ENCODE peak calls at places on chromosomes 12 and 14, in six cellular contexts. One of them, this sample, is unnamed.

GRCh38 chr14:94601961-94602391 is 10.2 kb upstream of the SERPINA3 start:
- DNase-seq in GM12878: no peak
- DNase-seq in H1: no peak
- DNase-seq in HCT116: peak
- DNase-seq in K562: peak
- DNase-seq in HepG2: peak
- DNase-seq in this sample: peak

GRCh38 chr12:120903382-120903817 is 758 bp downstream of the SPPL3 start:
- DNase-seq in H1: no peak
- DNase-seq in HepG2: peak
- DNase-seq in HCT116: no peak
- DNase-seq in K562: peak
- DNase-seq in GM12878: peak
- DNase-seq in this sample: peak

GRCh38 chr14:51643137-51643536 is 8.6 kb upstream of the FRMD6 start:
- DNase-seq in K562: no peak
- DNase-seq in H1: no peak
- DNase-seq in HCT116: no peak
- DNase-seq in HepG2: no peak
- DNase-seq in GM12878: no peak
- DNase-seq in this sample: no peak

GRCh38 chr12:81627336-81628189 is 131.6 kb downstream of the PPFIA2 start:
- DNase-seq in K562: peak
- DNase-seq in GM12878: no peak
- DNase-seq in HepG2: peak
- DNase-seq in H1: no peak
- DNase-seq in HCT116: peak
- DNase-seq in this sample: peak

GRCh38 chr12:119749666-119750065 is 81.7 kb downstream of the PRKAB1 start:
- DNase-seq in H1: no peak
- DNase-seq in GM12878: no peak
- DNase-seq in HepG2: no peak
- DNase-seq in HCT116: no peak
- DNase-seq in K562: no peak
- DNase-seq in this sample: no peak

GRCh38 chr12:25903603-25904245 is 54.8 kb upstream of the RASSF8 start:
- DNase-seq in H1: no peak
- DNase-seq in GM12878: no peak
- DNase-seq in K562: no peak
- DNase-seq in HepG2: no peak
- DNase-seq in HCT116: no peak
- DNase-seq in this sample: no peak

GRCh38 chr14:61609143-61609851 is 86.0 kb upstream of the HIF1A start:
- DNase-seq in HepG2: peak
- DNase-seq in H1: peak
- DNase-seq in HCT116: no peak
- DNase-seq in GM12878: no peak
- DNase-seq in K562: no peak
- DNase-seq in this sample: peak

GRCh38 chr12:6735448-6736191 is 11.8 kb downstream of the COPS7A start:
- DNase-seq in HepG2: peak
- DNase-seq in H1: no peak
- DNase-seq in HCT116: no peak
- DNase-seq in GM12878: no peak
- DNase-seq in K562: peak
- DNase-seq in this sample: peak

GRCh38 chr12:129036135-129036534 is 182.9 kb downstream of the GLT1D1 start:
- DNase-seq in HCT116: no peak
- DNase-seq in K562: no peak
- DNase-seq in HepG2: no peak
- DNase-seq in H1: no peak
- DNase-seq in GM12878: no peak
- DNase-seq in this sample: no peak

GRCh38 chr12:132887513-132888341 is at the start of gene CHFR:
- DNase-seq in HepG2: peak
- DNase-seq in K562: peak
- DNase-seq in HCT116: no peak
- DNase-seq in H1: peak
- DNase-seq in GM12878: peak
- DNase-seq in this sample: peak

GRCh38 chr12:123027726-123028445 is 47.4 kb downstream of the ARL6IP4 start:
- DNase-seq in H1: no peak
- DNase-seq in K562: no peak
- DNase-seq in HepG2: no peak
- DNase-seq in HCT116: no peak
- DNase-seq in GM12878: no peak
- DNase-seq in this sample: no peak

GRCh38 chr12:122064034-122064777 is 14.3 kb upstream of the MLXIP start:
- DNase-seq in HCT116: peak
- DNase-seq in H1: peak
- DNase-seq in GM12878: peak
- DNase-seq in K562: peak
- DNase-seq in HepG2: peak
- DNase-seq in this sample: peak

GRCh38 chr14:104323551-104324175 is 185.3 kb downstream of the KIF26A start:
- DNase-seq in HCT116: no peak
- DNase-seq in GM12878: no peak
- DNase-seq in K562: no peak
- DNase-seq in H1: no peak
- DNase-seq in HepG2: no peak
- DNase-seq in this sample: no peak

GRCh38 chr12:57899010-57899662 is 42.2 kb upstream of the ATP23 start:
- DNase-seq in HepG2: no peak
- DNase-seq in GM12878: peak
- DNase-seq in HCT116: no peak
- DNase-seq in K562: no peak
- DNase-seq in H1: no peak
- DNase-seq in this sample: peak

GRCh38 chr14:102514987-102515733 is 5.6 kb upstream of the ANKRD9 start:
- DNase-seq in HepG2: no peak
- DNase-seq in HCT116: no peak
- DNase-seq in H1: no peak
- DNase-seq in GM12878: no peak
- DNase-seq in K562: no peak
- DNase-seq in this sample: no peak

GRCh38 chr14:99621948-99622347 is 17.9 kb upstream of the CCDC85C start:
- DNase-seq in HCT116: no peak
- DNase-seq in H1: no peak
- DNase-seq in GM12878: no peak
- DNase-seq in K562: no peak
- DNase-seq in HepG2: no peak
- DNase-seq in this sample: no peak

GRCh38 chr12:117126335-117126734 is 27.1 kb upstream of the TESC start:
- DNase-seq in K562: no peak
- DNase-seq in HCT116: no peak
- DNase-seq in GM12878: no peak
- DNase-seq in HepG2: no peak
- DNase-seq in H1: no peak
- DNase-seq in this sample: no peak

GRCh38 chr14:68782091-68782981 is 10.5 kb downstream of the ZFP36L1 start:
- DNase-seq in HepG2: no peak
- DNase-seq in HCT116: no peak
- DNase-seq in GM12878: no peak
- DNase-seq in H1: no peak
- DNase-seq in K562: peak
- DNase-seq in this sample: no peak

GRCh38 chr14:89648510-89648909 is 231.5 kb upstream of the FOXN3 start:
- DNase-seq in HCT116: no peak
- DNase-seq in K562: no peak
- DNase-seq in GM12878: no peak
- DNase-seq in H1: no peak
- DNase-seq in HepG2: peak
- DNase-seq in this sample: no peak

GRCh38 chr12:26938660-26939185 is 453 bp downstream of the FGFR1OP2 start:
- DNase-seq in K562: no peak
- DNase-seq in HCT116: peak
- DNase-seq in H1: no peak
- DNase-seq in HepG2: peak
- DNase-seq in GM12878: no peak
- DNase-seq in this sample: no peak

GRCh38 chr12:128928361-128928760 is 75.1 kb downstream of the GLT1D1 start:
- DNase-seq in HepG2: no peak
- DNase-seq in HCT116: no peak
- DNase-seq in GM12878: no peak
- DNase-seq in H1: no peak
- DNase-seq in K562: no peak
- DNase-seq in this sample: no peak

GRCh38 chr14:105863296-105864108 is 337.1 kb downstream of the TMEM121 start:
- DNase-seq in GM12878: no peak
- DNase-seq in H1: no peak
- DNase-seq in HCT116: no peak
- DNase-seq in HepG2: no peak
- DNase-seq in K562: no peak
- DNase-seq in this sample: no peak

GRCh38 chr12:46934374-46935111 is 108.7 kb upstream of the SLC38A4 start:
- DNase-seq in GM12878: no peak
- DNase-seq in HCT116: no peak
- DNase-seq in H1: no peak
- DNase-seq in K562: no peak
- DNase-seq in HepG2: peak
- DNase-seq in this sample: no peak

DNA sequence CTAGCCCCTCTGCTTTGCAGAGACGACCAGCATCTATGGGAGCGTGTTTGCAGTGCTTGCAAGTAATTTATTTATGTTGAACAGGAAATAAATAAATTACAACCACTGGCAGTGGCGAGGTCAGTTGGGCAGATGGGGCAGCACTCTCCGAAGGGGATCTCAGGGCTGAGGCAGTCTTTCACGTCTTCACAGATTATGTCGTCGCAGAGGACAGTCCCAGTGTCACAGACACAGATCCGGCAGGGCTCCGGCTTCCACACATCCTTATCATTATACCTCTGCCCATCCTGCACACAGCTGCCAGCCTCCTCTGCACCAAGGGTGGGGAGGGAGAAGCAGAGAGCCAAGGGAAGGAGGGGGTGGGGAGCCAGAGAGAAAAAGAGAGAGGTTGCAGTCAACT is 4.5 kb downstream of the COL2A1 start:
- DNase-seq in HepG2: no peak
- DNase-seq in H1: no peak
- DNase-seq in HCT116: no peak
- DNase-seq in GM12878: no peak
- DNase-seq in K562: no peak
- DNase-seq in this sample: no peak
- TF ChIP-seq EZH2 in HepG2: no peak
- TF ChIP-seq EZH2 in H1: no peak
- TF ChIP-seq EZH2 in HCT116: no peak
- TF ChIP-seq EZH2 in GM12878: no peak
- TF ChIP-seq EZH2 in K562: no peak
- TF ChIP-seq EZH2 in this sample: no peak

DNA sequence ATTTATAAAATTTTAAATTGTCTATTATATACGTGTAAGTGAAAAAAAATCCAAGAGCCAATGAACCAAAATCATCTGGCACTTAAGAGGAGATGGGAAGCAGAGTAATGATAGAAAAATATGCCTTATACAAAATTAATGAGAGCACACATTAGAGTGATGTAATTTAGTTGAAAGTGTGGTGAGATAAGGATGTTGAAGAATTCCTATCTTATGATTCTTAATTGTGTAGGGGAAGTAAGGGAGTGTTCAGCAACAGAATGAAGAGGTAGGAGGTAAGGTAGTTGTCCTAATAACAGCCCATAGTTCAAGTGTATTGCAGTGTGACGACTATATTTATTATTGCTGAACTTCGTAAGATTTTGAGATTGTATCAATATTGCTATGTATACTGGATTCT is 843.4 kb upstream of the FLRT2 start:
- DNase-seq in GM12878: no peak
- DNase-seq in HCT116: no peak
- DNase-seq in HepG2: no peak
- DNase-seq in H1: no peak
- DNase-seq in K562: no peak
- DNase-seq in this sample: no peak
- TF ChIP-seq MAX in GM12878: no peak
- TF ChIP-seq MAX in HCT116: no peak
- TF ChIP-seq MAX in HepG2: no peak
- TF ChIP-seq MAX in H1: no peak
- TF ChIP-seq MAX in K562: no peak
- TF ChIP-seq MAX in this sample: no peak

DNA sequence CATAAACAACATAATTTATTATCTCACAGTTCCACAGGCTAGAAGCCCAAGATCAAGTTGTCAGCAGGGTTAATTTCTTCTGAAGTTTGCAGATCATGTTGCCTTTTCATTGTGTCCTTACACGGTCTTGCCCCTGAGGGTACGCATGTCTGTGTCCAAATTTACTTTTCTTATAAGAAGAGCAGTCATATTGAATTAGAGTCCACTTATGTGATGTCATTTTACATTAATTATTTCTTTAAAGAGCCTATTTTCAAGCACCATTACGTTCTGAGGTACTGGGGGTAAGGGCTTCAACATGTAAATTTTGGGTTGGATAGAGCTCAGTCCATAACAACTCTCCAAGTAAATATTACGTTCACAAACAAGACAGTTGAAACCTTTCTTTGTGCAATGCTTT is 236.6 kb upstream of the OR4E1 start:
- DNase-seq in K562: no peak
- DNase-seq in GM12878: no peak
- DNase-seq in HepG2: no peak
- DNase-seq in HCT116: no peak
- DNase-seq in H1: no peak
- DNase-seq in this sample: no peak
- TF ChIP-seq EZH2 in K562: no peak
- TF ChIP-seq EZH2 in GM12878: no peak
- TF ChIP-seq EZH2 in HepG2: no peak
- TF ChIP-seq EZH2 in HCT116: no peak
- TF ChIP-seq EZH2 in H1: no peak
- TF ChIP-seq EZH2 in this sample: no peak

GRCh38 chr12:99045158-99045557 is 400.1 kb downstream of the APAF1 start:
- DNase-seq in HepG2: no peak
- DNase-seq in GM12878: no peak
- DNase-seq in HCT116: no peak
- DNase-seq in K562: no peak
- DNase-seq in H1: no peak
- DNase-seq in this sample: no peak
- TF ChIP-seq MAX in HepG2: no peak
- TF ChIP-seq MAX in GM12878: no peak
- TF ChIP-seq MAX in HCT116: no peak
- TF ChIP-seq MAX in K562: no peak
- TF ChIP-seq MAX in H1: no peak
- TF ChIP-seq MAX in this sample: no peak

GRCh38 chr12:64828713-64829112 is 4.3 kb downstream of the TBC1D30 start:
- DNase-seq in H1: no peak
- DNase-seq in HCT116: no peak
- DNase-seq in GM12878: no peak
- DNase-seq in K562: no peak
- DNase-seq in HepG2: no peak
- DNase-seq in this sample: no peak

GRCh38 chr12:64824500-64825142 is at the start of gene TBC1D30:
- DNase-seq in H1: no peak
- DNase-seq in HCT116: no peak
- DNase-seq in K562: no peak
- DNase-seq in HepG2: no peak
- DNase-seq in GM12878: no peak
- DNase-seq in this sample: peak

GRCh38 chr12:64824130-64824499 is 332 bp upstream of the TBC1D30 start:
- DNase-seq in HCT116: no peak
- DNase-seq in H1: no peak
- DNase-seq in HepG2: no peak
- DNase-seq in K562: no peak
- DNase-seq in GM12878: no peak
- DNase-seq in this sample: peak

GRCh38 chr12:64826234-64826633 is 1.8 kb downstream of the TBC1D30 start:
- DNase-seq in HCT116: no peak
- DNase-seq in H1: no peak
- DNase-seq in GM12878: peak
- DNase-seq in HepG2: no peak
- DNase-seq in K562: peak
- DNase-seq in this sample: peak

GRCh38 chr12:64825143-64826011 is 930 bp downstream of the TBC1D30 start:
- DNase-seq in HCT116: no peak
- DNase-seq in HepG2: no peak
- DNase-seq in H1: no peak
- DNase-seq in K562: no peak
- DNase-seq in GM12878: no peak
- DNase-seq in this sample: no peak
- TF ChIP-seq EZH2 in HCT116: no peak
- TF ChIP-seq EZH2 in HepG2: no peak
- TF ChIP-seq EZH2 in H1: peak
- TF ChIP-seq EZH2 in K562: no peak
- TF ChIP-seq EZH2 in GM12878: no peak
- TF ChIP-seq EZH2 in this sample: peak